ENCODE peak calls at places on chromosomes 16 and 17, in six cellular contexts. One of them, this sample, is unnamed.

GRCh38 chr17:21167303-21167702 is 40.5 kb downstream of the DHRS7B start:
- DNase-seq in HL-60: no peak
- DNase-seq in fibroblast of pulmonary artery: peak; percentile 10
- DNase-seq in choroid plexus epithelial cell: no peak
- DNase-seq in OCI-LY7: no peak
- DNase-seq in GM06990: no peak
- DNase-seq in this sample: no peak

GRCh38 chr16:52545157-52545543 is 1.8 kb downstream of the TOX3 start:
- DNase-seq in HL-60: no peak
- DNase-seq in fibroblast of pulmonary artery: no peak
- DNase-seq in choroid plexus epithelial cell: no peak
- DNase-seq in OCI-LY7: no peak
- DNase-seq in GM06990: no peak
- DNase-seq in this sample: no peak

GRCh38 chr17:76155988-76156661 is 15.1 kb upstream of the FOXJ1 start:
- DNase-seq in HL-60: no peak
- DNase-seq in fibroblast of pulmonary artery: no peak
- DNase-seq in choroid plexus epithelial cell: no peak
- DNase-seq in OCI-LY7: no peak
- DNase-seq in GM06990: no peak
- DNase-seq in this sample: no peak

GRCh38 chr16:83602797-83603735 is 204.7 kb upstream of the HSBP1 start:
- DNase-seq in HL-60: no peak
- DNase-seq in fibroblast of pulmonary artery: no peak
- DNase-seq in choroid plexus epithelial cell: no peak
- DNase-seq in OCI-LY7: no peak
- DNase-seq in GM06990: no peak
- DNase-seq in this sample: no peak

GRCh38 chr17:40550608-40551007 is 14.7 kb downstream of the CCR7 start:
- DNase-seq in HL-60: no peak
- DNase-seq in fibroblast of pulmonary artery: peak; percentile 90
- DNase-seq in choroid plexus epithelial cell: peak; percentile 95
- DNase-seq in OCI-LY7: no peak
- DNase-seq in GM06990: no peak
- DNase-seq in this sample: peak; percentile 79

GRCh38 chr17:21002309-21003006 is 40.4 kb downstream of the USP22 start:
- DNase-seq in HL-60: no peak
- DNase-seq in fibroblast of pulmonary artery: no peak
- DNase-seq in choroid plexus epithelial cell: no peak
- DNase-seq in OCI-LY7: no peak
- DNase-seq in GM06990: no peak
- DNase-seq in this sample: no peak

GRCh38 chr17:10198509-10199249 is at the start of gene GAS7:
- DNase-seq in HL-60: no peak
- DNase-seq in fibroblast of pulmonary artery: peak; percentile 16
- DNase-seq in choroid plexus epithelial cell: peak; percentile 18
- DNase-seq in OCI-LY7: no peak
- DNase-seq in GM06990: peak; percentile 32
- DNase-seq in this sample: no peak

GRCh38 chr17:17414316-17414937 is 62.4 kb upstream of the MED9 start:
- DNase-seq in HL-60: no peak
- DNase-seq in fibroblast of pulmonary artery: peak; percentile 65
- DNase-seq in choroid plexus epithelial cell: peak; percentile 50
- DNase-seq in OCI-LY7: no peak
- DNase-seq in GM06990: no peak
- DNase-seq in this sample: peak; percentile 70

GRCh38 chr17:73160980-73161630 is 3.7 kb upstream of the SSTR2 start:
- DNase-seq in HL-60: no peak
- DNase-seq in fibroblast of pulmonary artery: no peak
- DNase-seq in choroid plexus epithelial cell: no peak
- DNase-seq in OCI-LY7: no peak
- DNase-seq in GM06990: no peak
- DNase-seq in this sample: no peak

GRCh38 chr16:84633622-84634021 is 14.7 kb upstream of the KLHL36 start:
- DNase-seq in HL-60: no peak
- DNase-seq in fibroblast of pulmonary artery: peak; percentile 75
- DNase-seq in choroid plexus epithelial cell: peak; percentile 84
- DNase-seq in OCI-LY7: no peak
- DNase-seq in GM06990: no peak
- DNase-seq in this sample: no peak

GRCh38 chr16:17563340-17563739 is 92.6 kb upstream of the XYLT1 start:
- DNase-seq in HL-60: no peak
- DNase-seq in fibroblast of pulmonary artery: no peak
- DNase-seq in choroid plexus epithelial cell: no peak
- DNase-seq in OCI-LY7: no peak
- DNase-seq in GM06990: no peak
- DNase-seq in this sample: no peak

GRCh38 chr16:66741131-66741900 is 10.1 kb downstream of the DYNC1LI2 start:
- DNase-seq in HL-60: no peak
- DNase-seq in fibroblast of pulmonary artery: peak; percentile 93
- DNase-seq in choroid plexus epithelial cell: peak; percentile 93
- DNase-seq in OCI-LY7: no peak
- DNase-seq in GM06990: no peak
- DNase-seq in this sample: peak; percentile 91

GRCh38 chr17:17401271-17401781 is 75.5 kb upstream of the MED9 start:
- DNase-seq in HL-60: no peak
- DNase-seq in fibroblast of pulmonary artery: no peak
- DNase-seq in choroid plexus epithelial cell: no peak
- DNase-seq in OCI-LY7: peak; percentile 33
- DNase-seq in GM06990: no peak
- DNase-seq in this sample: peak; percentile 77

GRCh38 chr17:48543854-48544355 is 1.0 kb downstream of the HOXB2 start:
- DNase-seq in HL-60: no peak
- DNase-seq in fibroblast of pulmonary artery: no peak
- DNase-seq in choroid plexus epithelial cell: no peak
- DNase-seq in OCI-LY7: no peak
- DNase-seq in GM06990: no peak
- DNase-seq in this sample: peak; percentile 25

GRCh38 chr16:19555938-19556778 is 655 bp downstream of the VPS35L start:
- DNase-seq in HL-60: peak; percentile 76
- DNase-seq in fibroblast of pulmonary artery: peak; percentile 42
- DNase-seq in choroid plexus epithelial cell: peak; percentile 37
- DNase-seq in OCI-LY7: peak; percentile 38
- DNase-seq in GM06990: no peak
- DNase-seq in this sample: peak; percentile 46
- TF ChIP-seq CTCF in HL-60: no peak
- TF ChIP-seq CTCF in fibroblast of pulmonary artery: peak; percentile 21
- TF ChIP-seq CTCF in choroid plexus epithelial cell: peak; percentile 12
- TF ChIP-seq CTCF in OCI-LY7: peak; percentile 15
- TF ChIP-seq CTCF in GM06990: no peak
- TF ChIP-seq CTCF in this sample: no peak

GRCh38 chr17:8426802-8427201 is 8.9 kb upstream of the NDEL1 start:
- DNase-seq in HL-60: no peak
- DNase-seq in fibroblast of pulmonary artery: no peak
- DNase-seq in choroid plexus epithelial cell: no peak
- DNase-seq in OCI-LY7: no peak
- DNase-seq in GM06990: no peak
- DNase-seq in this sample: no peak
- TF ChIP-seq CTCF in HL-60: no peak
- TF ChIP-seq CTCF in fibroblast of pulmonary artery: no peak
- TF ChIP-seq CTCF in choroid plexus epithelial cell: no peak
- TF ChIP-seq CTCF in OCI-LY7: no peak
- TF ChIP-seq CTCF in GM06990: no peak
- TF ChIP-seq CTCF in this sample: no peak

GRCh38 chr17:57106836-57107497 is 21.9 kb downstream of the AKAP1 start:
- DNase-seq in HL-60: no peak
- DNase-seq in fibroblast of pulmonary artery: no peak
- DNase-seq in choroid plexus epithelial cell: no peak
- DNase-seq in OCI-LY7: no peak
- DNase-seq in GM06990: no peak
- DNase-seq in this sample: no peak

GRCh38 chr17:57104461-57105175 is 19.6 kb downstream of the AKAP1 start:
- DNase-seq in HL-60: no peak
- DNase-seq in fibroblast of pulmonary artery: no peak
- DNase-seq in choroid plexus epithelial cell: no peak
- DNase-seq in OCI-LY7: no peak
- DNase-seq in GM06990: no peak
- DNase-seq in this sample: no peak

GRCh38 chr17:57107498-57108101 is 22.6 kb downstream of the AKAP1 start:
- DNase-seq in HL-60: no peak
- DNase-seq in fibroblast of pulmonary artery: no peak
- DNase-seq in choroid plexus epithelial cell: peak; percentile 22
- DNase-seq in OCI-LY7: no peak
- DNase-seq in GM06990: no peak
- DNase-seq in this sample: peak; percentile 73

GRCh38 chr17:57108656-57109392 is 23.8 kb downstream of the AKAP1 start:
- DNase-seq in HL-60: no peak
- DNase-seq in fibroblast of pulmonary artery: no peak
- DNase-seq in choroid plexus epithelial cell: no peak
- DNase-seq in OCI-LY7: no peak
- DNase-seq in GM06990: no peak
- DNase-seq in this sample: no peak

DNA sequence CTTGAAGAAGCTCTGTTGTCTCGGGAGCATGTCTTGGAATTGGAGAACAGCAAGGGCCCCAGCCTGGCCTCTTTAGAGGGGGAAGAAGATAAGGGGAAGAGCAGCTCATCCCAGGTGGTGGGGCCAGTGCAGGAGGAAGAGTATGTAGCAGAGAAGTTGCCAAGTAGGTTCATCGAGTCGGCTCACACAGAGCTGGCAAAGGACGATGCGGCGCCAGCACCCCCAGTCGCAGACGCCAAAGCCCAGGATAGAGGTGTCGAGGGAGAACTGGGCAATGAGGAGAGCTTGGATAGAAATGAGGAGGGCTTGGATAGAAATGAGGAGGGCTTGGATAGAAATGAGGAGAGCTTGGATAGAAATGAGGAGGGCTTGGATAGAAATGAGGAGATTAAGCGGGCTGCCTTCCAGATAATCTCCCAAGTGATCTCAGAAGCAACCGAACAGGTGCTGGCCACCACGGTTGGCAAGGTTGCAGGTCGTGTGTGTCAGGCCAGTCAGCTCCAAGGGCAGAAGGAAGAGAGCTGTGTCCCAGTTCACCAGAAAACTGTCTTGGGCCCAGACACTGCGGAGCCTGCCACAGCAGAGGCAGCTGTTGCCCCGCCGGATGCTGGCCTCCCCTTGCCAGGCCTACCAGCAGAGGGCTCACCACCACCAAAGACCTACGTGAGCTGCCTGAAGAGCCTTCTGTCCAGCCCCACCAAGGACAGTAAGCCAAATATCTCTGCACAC is 21.2 kb downstream of the AKAP1 start:
- DNase-seq in HL-60: no peak
- DNase-seq in fibroblast of pulmonary artery: no peak
- DNase-seq in choroid plexus epithelial cell: no peak
- DNase-seq in OCI-LY7: no peak
- DNase-seq in GM06990: no peak
- DNase-seq in this sample: peak; percentile 25
- TF ChIP-seq CTCF in HL-60: peak; percentile 29
- TF ChIP-seq CTCF in fibroblast of pulmonary artery: peak; percentile 15
- TF ChIP-seq CTCF in choroid plexus epithelial cell: peak; percentile 53
- TF ChIP-seq CTCF in OCI-LY7: peak; percentile 61
- TF ChIP-seq CTCF in GM06990: peak; percentile 34
- TF ChIP-seq CTCF in this sample: no peak

GRCh38 chr17:3921853-3922319 is 5.6 kb upstream of the P2RX1 start:
- DNase-seq in HL-60: no peak
- DNase-seq in fibroblast of pulmonary artery: no peak
- DNase-seq in choroid plexus epithelial cell: no peak
- DNase-seq in OCI-LY7: no peak
- DNase-seq in GM06990: no peak
- DNase-seq in this sample: no peak

GRCh38 chr17:3922765-3923164 is 6.5 kb upstream of the P2RX1 start:
- DNase-seq in HL-60: no peak
- DNase-seq in fibroblast of pulmonary artery: no peak
- DNase-seq in choroid plexus epithelial cell: no peak
- DNase-seq in OCI-LY7: no peak
- DNase-seq in GM06990: no peak
- DNase-seq in this sample: no peak

GRCh38 chr17:3924421-3925350 is 8.4 kb upstream of the P2RX1 start:
- DNase-seq in HL-60: no peak
- DNase-seq in fibroblast of pulmonary artery: no peak
- DNase-seq in choroid plexus epithelial cell: no peak
- DNase-seq in OCI-LY7: no peak
- DNase-seq in GM06990: no peak
- DNase-seq in this sample: no peak

GRCh38 chr17:3925684-3926537 is 9.6 kb upstream of the P2RX1 start:
- DNase-seq in HL-60: no peak
- DNase-seq in fibroblast of pulmonary artery: no peak
- DNase-seq in choroid plexus epithelial cell: no peak
- DNase-seq in OCI-LY7: no peak
- DNase-seq in GM06990: no peak
- DNase-seq in this sample: no peak

DNA sequence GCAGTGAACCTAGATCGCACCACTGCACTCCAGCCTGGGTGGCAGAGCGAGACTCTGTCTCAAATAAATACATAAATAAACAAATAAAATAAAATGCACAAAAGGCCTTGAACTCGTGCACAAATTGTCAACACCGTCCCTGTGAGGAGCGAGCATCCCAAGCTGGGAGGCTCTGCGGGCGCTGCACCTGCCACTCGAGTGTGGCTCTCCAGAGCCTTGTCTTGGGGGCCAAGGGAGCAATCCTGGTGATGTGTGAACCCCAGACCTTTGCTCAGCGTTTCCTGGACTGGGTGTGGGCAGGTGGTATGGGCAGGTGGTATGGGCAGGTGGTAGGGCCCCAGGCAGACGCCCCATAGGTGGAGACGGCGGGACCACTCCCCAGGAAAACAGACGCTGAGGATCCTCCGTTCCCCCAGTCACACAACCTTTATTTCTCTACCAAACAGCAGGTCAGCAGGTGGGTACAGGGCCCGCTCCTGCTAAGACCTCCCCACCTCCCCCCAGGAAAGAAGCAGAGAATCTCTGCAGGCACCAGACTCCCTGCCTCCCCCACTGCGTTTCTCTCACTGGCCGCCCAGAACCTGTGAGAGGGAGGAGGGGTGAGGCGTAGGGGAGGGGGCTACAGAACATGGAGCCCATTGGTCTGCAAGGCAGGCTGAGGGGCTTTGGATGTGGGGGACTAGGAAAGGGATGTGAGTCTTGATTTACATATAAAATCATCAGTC is 7.4 kb upstream of the P2RX1 start:
- DNase-seq in HL-60: no peak
- DNase-seq in fibroblast of pulmonary artery: no peak
- DNase-seq in choroid plexus epithelial cell: no peak
- DNase-seq in OCI-LY7: no peak
- DNase-seq in GM06990: no peak
- DNase-seq in this sample: no peak
- TF ChIP-seq CTCF in HL-60: no peak
- TF ChIP-seq CTCF in fibroblast of pulmonary artery: no peak
- TF ChIP-seq CTCF in choroid plexus epithelial cell: no peak
- TF ChIP-seq CTCF in OCI-LY7: no peak
- TF ChIP-seq CTCF in GM06990: no peak
- TF ChIP-seq CTCF in this sample: no peak

GRCh38 chr17:81999975-82000802 is 22.5 kb downstream of the CENPX start:
- DNase-seq in HL-60: no peak
- DNase-seq in fibroblast of pulmonary artery: no peak
- DNase-seq in choroid plexus epithelial cell: no peak
- DNase-seq in OCI-LY7: no peak
- DNase-seq in GM06990: no peak
- DNase-seq in this sample: no peak
- TF ChIP-seq CTCF in HL-60: no peak
- TF ChIP-seq CTCF in fibroblast of pulmonary artery: no peak
- TF ChIP-seq CTCF in choroid plexus epithelial cell: no peak
- TF ChIP-seq CTCF in OCI-LY7: no peak
- TF ChIP-seq CTCF in GM06990: no peak
- TF ChIP-seq CTCF in this sample: no peak